ENCODE peak calls at places on chromosomes 1 and 21, in ten cellular contexts. V is hepatocyte, W is PC-3, M is GM23248, S is A549, D is PC-9, L is neuronal stem cell, K is neural progenitor cell, H is K562, P is IMR-90. N is an unnamed sample.

GRCh38 chr1:111370871-111371270 is 56.7 kb downstream of the OVGP1 start:
- DNase-seq in V (no peak), W (no peak), M (no peak), S (no peak), D (no peak), L (no peak), K (no peak), H (no peak), P (no peak), N (no peak)

GRCh38 chr1:156493154-156493631 is 7.4 kb downstream of the MEF2D start:
- DNase-seq in V (no peak), W (no peak), M (peak), S (no peak), D (no peak), L (no peak), K (peak), H (no peak), P (no peak), N (no peak)

GRCh38 chr1:207805841-207806421 is 54.1 kb downstream of the CD46 start:
- DNase-seq in V (peak), W (peak), M (peak), S (peak), D (peak), L (no peak), K (no peak), H (peak), P (peak), N (peak)

GRCh38 chr1:1418464-1419362 is 2.4 kb downstream of the ANKRD65 start:
- DNase-seq in V (no peak), W (no peak), M (no peak), S (no peak), D (no peak), L (no peak), K (no peak), H (no peak), P (no peak), N (no peak)

GRCh38 chr1:193058529-193059281 is 455 bp downstream of the UCHL5 start:
- DNase-seq in V (peak), W (peak), M (peak), S (peak), D (peak), L (peak), K (no peak), H (peak), P (peak), N (peak)

GRCh38 chr1:89928506-89928905 is 66.4 kb upstream of the ZNF326 start:
- DNase-seq in V (no peak), W (no peak), M (no peak), S (no peak), D (no peak), L (no peak), K (no peak), H (no peak), P (no peak), N (no peak)

GRCh38 chr1:98940680-98941079 is 64.0 kb downstream of the PLPPR5 start:
- DNase-seq in V (no peak), W (peak), M (peak), S (no peak), D (no peak), L (no peak), K (no peak), H (no peak), P (peak), N (peak)

GRCh38 chr1:51689073-51689435 is 72.2 kb downstream of the OSBPL9 start:
- DNase-seq in V (no peak), W (no peak), M (no peak), S (no peak), D (no peak), L (no peak), K (no peak), H (no peak), P (no peak), N (no peak)

GRCh38 chr1:60283690-60284089 is 210.1 kb upstream of the C1orf87 start:
- DNase-seq in V (peak), W (no peak), M (peak), S (no peak), D (no peak), L (no peak), K (no peak), H (no peak), P (no peak), N (peak)

GRCh38 chr21:21605502-21605901 is 607.3 kb downstream of the NCAM2 start:
- DNase-seq in V (no peak), W (no peak), M (no peak), S (no peak), D (no peak), L (no peak), K (no peak), H (no peak), P (no peak), N (no peak)

GRCh38 chr1:233393084-233393840 is 65.7 kb downstream of the MAP3K21 start:
- DNase-seq in V (no peak), W (no peak), M (no peak), S (no peak), D (no peak), L (no peak), K (peak), H (no peak), P (no peak), N (no peak)

GRCh38 chr1:225760531-225760930 is 17.1 kb upstream of the SRP9 start:
- DNase-seq in V (no peak), W (no peak), M (no peak), S (no peak), D (no peak), L (no peak), K (no peak), H (no peak), P (no peak), N (no peak)

GRCh38 chr1:53625049-53625448 is 113.9 kb downstream of the GLIS1 start:
- DNase-seq in V (no peak), W (no peak), M (peak), S (no peak), D (no peak), L (no peak), K (no peak), H (no peak), P (peak), N (peak)

GRCh38 chr1:40861227-40862003 is 748 bp downstream of the CITED4 start:
- DNase-seq in V (peak), W (no peak), M (peak), S (no peak), D (no peak), L (peak), K (peak), H (no peak), P (peak), N (peak)

GRCh38 chr1:7962011-7962335 is 462 bp downstream of the PARK7 start:
- DNase-seq in V (no peak), W (no peak), M (no peak), S (no peak), D (no peak), L (no peak), K (no peak), H (no peak), P (no peak), N (no peak)

GRCh38 chr1:178418284-178418955 is 78.3 kb downstream of the CLEC20A start:
- DNase-seq in V (no peak), W (no peak), M (no peak), S (no peak), D (no peak), L (no peak), K (no peak), H (no peak), P (no peak), N (no peak)
- H3K4me2 ChIP-seq in V (no peak), W (peak), M (peak), S (peak), D (peak), L (no peak), K (no peak), H (no peak), P (no peak), N (no peak)

DNA sequence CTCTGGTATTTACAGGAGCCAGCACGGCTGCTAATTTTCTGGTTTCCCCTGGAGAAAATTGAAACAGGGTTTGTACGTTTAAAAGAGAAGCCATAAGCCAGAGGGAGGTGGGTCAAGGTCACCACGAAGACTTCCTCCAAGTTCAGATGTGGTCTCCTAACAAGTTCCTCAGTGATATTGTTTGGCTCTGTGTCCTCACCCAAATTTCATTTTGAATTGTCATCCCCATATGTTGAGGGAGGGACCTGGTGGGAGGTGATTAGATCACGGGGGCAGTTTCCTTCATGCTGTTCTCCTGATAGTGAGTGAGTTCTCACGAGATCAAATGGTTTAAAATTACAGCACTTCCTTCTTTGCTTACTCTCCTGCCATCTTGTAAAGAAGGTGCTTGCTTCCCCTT is 295.4 kb upstream of the DAB1 start:
- DNase-seq in V (no peak), W (no peak), M (no peak), S (no peak), D (no peak), L (no peak), K (no peak), H (no peak), P (no peak), N (no peak)
- H3K4me2 ChIP-seq in V (no peak), W (no peak), M (no peak), S (no peak), D (no peak), L (no peak), K (no peak), H (no peak), P (no peak), N (no peak)

GRCh38 chr1:229129306-229130027 is 141.4 kb upstream of the RAB4A start:
- DNase-seq in V (no peak), W (no peak), M (no peak), S (no peak), D (no peak), L (no peak), K (no peak), H (no peak), P (no peak), N (no peak)
- H3K4me2 ChIP-seq in V (no peak), W (no peak), M (no peak), S (no peak), D (no peak), L (no peak), K (no peak), H (no peak), P (no peak), N (no peak)

GRCh38 chr1:234722904-234723588 is 113.1 kb upstream of the IRF2BP2 start:
- DNase-seq in V (peak), W (peak), M (peak), S (peak), D (no peak), L (no peak), K (no peak), H (peak), P (peak), N (peak)

GRCh38 chr1:234726359-234726836 is 116.4 kb upstream of the IRF2BP2 start:
- DNase-seq in V (no peak), W (no peak), M (no peak), S (no peak), D (peak), L (no peak), K (peak), H (no peak), P (peak), N (no peak)

GRCh38 chr1:234722267-234722704 is 112.3 kb upstream of the IRF2BP2 start:
- DNase-seq in V (no peak), W (no peak), M (no peak), S (no peak), D (no peak), L (no peak), K (no peak), H (no peak), P (no peak), N (no peak)

GRCh38 chr1:234725177-234726132 is 115.5 kb upstream of the IRF2BP2 start:
- DNase-seq in V (no peak), W (peak), M (peak), S (no peak), D (peak), L (no peak), K (no peak), H (peak), P (no peak), N (peak)

GRCh38 chr1:234724517-234725176 is 114.7 kb upstream of the IRF2BP2 start:
- DNase-seq in V (no peak), W (no peak), M (no peak), S (peak), D (no peak), L (no peak), K (peak), H (peak), P (no peak), N (no peak)
- H3K4me2 ChIP-seq in V (peak), W (peak), M (peak), S (peak), D (peak), L (peak), K (peak), H (peak), P (peak), N (peak)

DNA sequence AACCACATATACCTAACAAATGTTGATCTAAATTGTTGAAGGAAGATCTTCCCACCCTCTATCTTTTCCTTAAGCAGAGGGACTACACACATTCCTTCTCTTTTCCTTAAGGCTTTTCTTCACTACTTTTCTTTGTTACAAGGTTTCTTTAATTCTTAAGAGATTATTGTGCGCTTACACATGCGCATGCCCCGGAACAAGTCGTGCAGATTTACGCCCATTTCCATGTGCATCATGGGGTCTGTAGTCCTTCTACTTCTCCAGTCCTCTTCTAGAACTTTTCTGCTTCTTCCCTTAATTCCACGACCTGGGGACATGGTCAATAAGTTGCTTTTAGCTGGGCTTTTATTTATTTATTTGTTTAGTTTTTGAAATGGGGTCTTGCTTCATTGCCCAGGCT is 1.7 kb upstream of the CHRNB2 start:
- DNase-seq in V (no peak), W (no peak), M (no peak), S (no peak), D (no peak), L (no peak), K (no peak), H (no peak), P (no peak), N (no peak)
- H3K4me2 ChIP-seq in V (no peak), W (no peak), M (no peak), S (no peak), D (no peak), L (no peak), K (no peak), H (no peak), P (no peak), N (no peak)

DNA sequence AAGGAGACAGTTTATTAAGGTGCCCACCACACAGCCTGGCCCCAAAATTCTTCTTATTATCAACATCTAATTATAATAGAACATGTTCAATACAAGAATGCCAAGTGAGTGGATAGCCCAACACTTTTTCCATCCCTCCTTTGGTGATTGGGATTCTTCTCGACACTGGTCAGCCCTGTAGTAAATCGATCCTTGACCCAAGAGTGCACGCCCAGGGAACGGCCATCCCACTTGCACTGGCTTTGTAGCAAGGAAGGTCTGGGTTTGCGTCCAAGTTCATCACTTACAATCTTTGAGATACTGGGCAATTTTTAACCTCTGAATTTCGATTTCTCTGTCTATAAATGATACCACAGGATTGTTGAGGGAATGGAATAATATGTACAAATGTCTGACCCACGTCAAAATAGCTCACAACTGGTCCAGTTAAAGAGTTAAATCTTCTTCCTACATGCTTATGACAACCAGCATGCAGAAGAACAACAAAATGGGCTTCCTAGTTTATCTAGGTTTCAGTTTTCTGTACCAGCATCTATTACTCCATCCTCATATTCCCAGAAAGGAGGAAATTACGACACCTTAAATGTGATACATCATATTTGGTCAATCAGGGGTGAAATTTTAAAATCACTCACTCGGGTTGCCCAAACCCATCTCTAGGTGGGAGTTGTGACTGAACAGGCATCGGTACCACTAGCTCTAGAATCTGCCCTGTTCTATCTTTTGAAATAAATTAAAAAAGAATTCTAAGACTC is 161.8 kb downstream of the CLIC6 start:
- DNase-seq in V (no peak), W (no peak), M (no peak), S (no peak), D (no peak), L (no peak), K (no peak), H (no peak), P (no peak), N (no peak)
- H3K4me2 ChIP-seq in V (no peak), W (no peak), M (no peak), S (no peak), D (no peak), L (no peak), K (no peak), H (no peak), P (no peak), N (no peak)

DNA sequence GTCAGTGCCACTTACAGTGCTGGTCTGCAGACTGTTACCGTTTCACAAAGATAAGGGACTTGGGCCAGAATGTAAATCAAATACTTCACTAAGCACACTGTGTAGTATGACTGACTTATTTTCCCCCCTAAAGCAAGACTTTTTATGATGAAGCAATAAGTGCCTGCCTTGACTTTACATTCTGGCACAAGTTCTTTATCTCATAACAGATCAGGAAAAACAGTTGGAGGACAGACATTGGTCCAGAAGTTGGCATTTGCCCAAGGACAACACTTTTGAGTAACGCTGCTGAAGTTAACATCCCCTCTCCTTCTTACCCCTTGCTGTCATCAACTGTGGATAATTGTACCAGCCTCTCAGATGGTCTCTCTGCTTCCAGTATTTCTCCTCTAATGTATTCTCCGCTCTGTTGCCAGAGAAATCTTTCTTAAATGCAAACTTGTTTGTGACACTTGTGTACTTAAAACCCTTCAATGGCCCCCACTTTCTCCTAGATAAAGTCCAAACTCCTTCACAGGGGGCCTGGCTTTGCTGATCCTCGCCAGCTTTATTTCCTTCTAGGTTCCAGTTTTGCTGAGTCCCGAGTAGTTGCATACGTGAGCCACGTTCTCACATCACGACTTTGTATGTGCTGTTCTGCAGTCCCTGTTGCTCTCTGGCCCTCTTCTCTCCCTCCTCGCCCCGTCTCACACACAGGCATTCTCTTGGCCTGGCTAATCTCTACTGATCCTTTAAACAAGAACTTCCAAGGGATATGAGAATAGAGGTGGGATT is 45.7 kb downstream of the S1PR1 start:
- DNase-seq in V (no peak), W (no peak), M (no peak), S (no peak), D (no peak), L (no peak), K (peak), H (no peak), P (peak), N (peak)
- H3K4me2 ChIP-seq in V (peak), W (no peak), M (no peak), S (no peak), D (no peak), L (no peak), K (peak), H (no peak), P (peak), N (no peak)

GRCh38 chr1:56574794-56575193 is 4.6 kb downstream of the PLPP3 start:
- DNase-seq in V (no peak), W (no peak), M (peak), S (no peak), D (no peak), L (no peak), K (no peak), H (no peak), P (no peak), N (no peak)
- H3K4me2 ChIP-seq in V (peak), W (peak), M (peak), S (peak), D (peak), L (no peak), K (peak), H (no peak), P (peak), N (peak)

GRCh38 chr1:37480581-37481288 is 6.4 kb downstream of the ZC3H12A start:
- DNase-seq in V (no peak), W (no peak), M (no peak), S (no peak), D (no peak), L (no peak), K (no peak), H (no peak), P (no peak), N (no peak)
- H3K4me2 ChIP-seq in V (peak), W (peak), M (no peak), S (peak), D (peak), L (no peak), K (no peak), H (no peak), P (no peak), N (no peak)

N was measured in fibroblast of lung.